ENCODE peak calls at places on chromosomes 3 and 15, in five cellular contexts. B is HepG2, P is H1, W is K562, T is GM12878. S is an unnamed sample.

GRCh38 chr15:78599189-78599588 is 21.6 kb downstream of the CHRNA3 start:
- DNase-seq in B (no peak), P (no peak), W (peak; percentile 39), T (no peak), S (no peak)

GRCh38 chr15:35281515-35281914 is 196.4 kb upstream of the NANOGP8 start:
- DNase-seq in B (no peak), P (no peak), W (no peak), T (no peak), S (no peak)

GRCh38 chr3:28916713-28917499 is 364.0 kb upstream of the RBMS3 start:
- DNase-seq in B (no peak), P (peak; percentile 0), W (no peak), T (peak; percentile 61), S (no peak)

GRCh38 chr3:178522200-178523052 is 13.8 kb upstream of the KCNMB2 start:
- DNase-seq in B (no peak), P (no peak), W (no peak), T (no peak), S (no peak)

GRCh38 chr15:38127306-38127731 is 125.3 kb upstream of the SPRED1 start:
- DNase-seq in B (no peak), P (no peak), W (no peak), T (no peak), S (no peak)

GRCh38 chr3:146093928-146094327 is 67.1 kb downstream of the PLOD2 start:
- DNase-seq in B (no peak), P (no peak), W (no peak), T (no peak), S (no peak)

GRCh38 chr3:149771652-149772271 is 19.5 kb upstream of the COMMD2 start:
- DNase-seq in B (peak; percentile 25), P (no peak), W (peak; percentile 55), T (no peak), S (peak; percentile 43)

GRCh38 chr3:151501171-151501790 is 40.4 kb upstream of the IGSF10 start:
- DNase-seq in B (no peak), P (no peak), W (no peak), T (no peak), S (no peak)

GRCh38 chr3:68447885-68448284 is 484.5 kb downstream of the TAFA4 start:
- DNase-seq in B (no peak), P (no peak), W (no peak), T (no peak), S (no peak)

GRCh38 chr3:141738636-141739363 is 702 bp downstream of the RNF7 start:
- DNase-seq in B (no peak), P (no peak), W (peak; percentile 22), T (no peak), S (peak; percentile 45)

GRCh38 chr3:170330366-170330765 is 27.1 kb upstream of the SKIL start:
- DNase-seq in B (peak; percentile 68), P (no peak), W (peak; percentile 45), T (no peak), S (peak; percentile 73)

GRCh38 chr3:188956839-188957489 is 214.8 kb upstream of the TPRG1 start:
- DNase-seq in B (peak; percentile 49), P (no peak), W (peak; percentile 27), T (no peak), S (peak; percentile 63)

GRCh38 chr15:99104788-99105515 is at the start of gene SYNM:
- DNase-seq in B (peak; percentile 72), P (no peak), W (peak; percentile 84), T (no peak), S (peak; percentile 94)

GRCh38 chr3:187983484-187984124 is 170.4 kb upstream of the LPP start:
- DNase-seq in B (peak; percentile 93), P (no peak), W (no peak), T (no peak), S (no peak)

GRCh38 chr3:98602078-98602678 is 8.8 kb upstream of the CPOX start:
- DNase-seq in B (peak; percentile 53), P (no peak), W (peak; percentile 49), T (peak; percentile 55), S (peak; percentile 56)

GRCh38 chr15:97947465-97948262 is 12.8 kb upstream of the ARRDC4 start:
- DNase-seq in B (no peak), P (no peak), W (no peak), T (no peak), S (no peak)

GRCh38 chr3:162366382-162366781 is 869.8 kb downstream of the OTOL1 start:
- DNase-seq in B (no peak), P (no peak), W (no peak), T (no peak), S (no peak)

GRCh38 chr3:70963412-70963811 is 620.1 kb downstream of the FOXP1 start:
- DNase-seq in B (no peak), P (no peak), W (no peak), T (no peak), S (no peak)

GRCh38 chr3:17742837-17743659 is 617 bp upstream of the TBC1D5 start:
- DNase-seq in B (no peak), P (no peak), W (peak; percentile 98), T (no peak), S (peak; percentile 92)

GRCh38 chr3:196726788-196727675 is 12.6 kb upstream of the PAK2 start:
- DNase-seq in B (no peak), P (no peak), W (no peak), T (no peak), S (no peak)

GRCh38 chr3:158801200-158801599 is 654 bp upstream of the MFSD1 start:
- DNase-seq in B (no peak), P (no peak), W (peak; percentile 28), T (no peak), S (no peak)

GRCh38 chr3:133895208-133896001 is at the start of gene RAB6B:
- DNase-seq in B (no peak), P (no peak), W (peak; percentile 75), T (no peak), S (no peak)

GRCh38 chr3:11306815-11307589 is 34.8 kb downstream of the ATG7 start:
- DNase-seq in B (no peak), P (no peak), W (no peak), T (no peak), S (no peak)

GRCh38 chr3:160448845-160449659 is 534 bp downstream of the TRIM59 start:
- DNase-seq in B (no peak), P (no peak), W (no peak), T (no peak), S (no peak)

GRCh38 chr3:37400945-37401344 is 226.6 kb upstream of the LRRFIP2 start:
- DNase-seq in B (no peak), P (no peak), W (no peak), T (no peak), S (no peak)

GRCh38 chr3:54954019-54954418 is 26.2 kb upstream of the LRTM1 start:
- DNase-seq in B (no peak), P (peak; percentile 19), W (no peak), T (no peak), S (peak; percentile 3)

GRCh38 chr15:63891763-63892123 is 58.0 kb upstream of the HERC1 start:
- DNase-seq in B (no peak), P (no peak), W (no peak), T (no peak), S (no peak)

DNA sequence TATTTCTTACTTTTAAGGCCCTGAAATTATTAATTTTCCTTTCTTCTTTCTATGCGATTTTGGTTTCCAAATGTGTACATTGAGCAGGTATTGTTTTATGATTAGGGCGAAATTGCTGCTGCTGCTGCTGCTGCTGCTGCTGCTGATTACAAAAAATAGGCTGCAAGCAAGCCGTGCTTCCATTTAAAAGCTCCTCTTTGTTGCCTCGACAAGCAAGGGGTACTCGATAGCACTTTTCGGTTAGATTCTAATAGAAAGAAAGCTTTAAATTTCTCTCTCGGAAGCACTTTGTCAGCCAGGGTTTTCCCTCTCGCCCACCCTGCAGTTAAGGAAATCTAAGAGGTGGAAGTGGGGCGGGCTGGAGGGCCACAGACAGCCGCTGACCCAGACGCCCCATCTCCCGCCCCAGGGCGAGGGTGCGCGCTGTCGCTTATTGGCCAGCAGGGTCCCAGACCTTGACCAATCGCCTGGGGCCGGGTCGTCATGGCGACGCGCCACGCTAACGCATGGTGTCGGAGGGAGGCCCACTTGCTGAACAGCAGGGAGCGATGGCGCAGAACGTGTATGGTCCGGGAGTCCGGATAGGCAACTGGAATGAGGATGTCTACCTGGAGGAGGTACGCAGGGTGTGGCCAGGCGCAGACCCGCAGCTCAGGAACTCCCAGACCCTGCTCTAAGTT is at the start of gene CFAP161:
- DNase-seq in B (peak; percentile 29), P (peak; percentile 82), W (no peak), T (no peak), S (peak; percentile 33)
- TF ChIP-seq KDM1A in B (no peak), P (no peak), W (no peak), T (no peak), S (no peak)

GRCh38 chr3:12898980-12899755 is 57.8 kb upstream of the RPL32 start:
- DNase-seq in B (no peak), P (no peak), W (no peak), T (no peak), S (no peak)
- TF ChIP-seq CEBPB in B (no peak), P (no peak), W (no peak), T (no peak), S (no peak)

DNA sequence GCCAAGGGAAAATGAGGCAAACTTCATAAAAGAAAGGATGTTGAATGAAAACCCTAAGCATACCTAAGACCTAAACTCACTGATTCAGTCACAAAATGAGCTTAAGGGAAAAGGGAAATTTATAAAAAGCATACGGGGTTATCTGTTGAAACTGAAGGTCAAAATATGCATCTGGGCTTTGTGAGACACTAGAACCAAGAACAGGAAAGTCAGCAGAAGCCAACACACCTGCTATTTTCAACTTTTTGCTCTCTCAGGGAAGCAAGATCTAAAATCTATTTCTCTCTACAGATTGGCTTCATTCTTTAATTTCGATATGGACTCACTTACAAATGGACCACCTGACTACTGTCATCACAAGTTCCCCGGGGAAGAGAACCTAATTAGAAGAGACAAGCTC is 338.6 kb upstream of the NECTIN3 start:
- DNase-seq in B (no peak), P (no peak), W (no peak), T (no peak), S (no peak)
- TF ChIP-seq RAD21 in B (no peak), P (no peak), W (no peak), T (no peak), S (no peak)

DNA sequence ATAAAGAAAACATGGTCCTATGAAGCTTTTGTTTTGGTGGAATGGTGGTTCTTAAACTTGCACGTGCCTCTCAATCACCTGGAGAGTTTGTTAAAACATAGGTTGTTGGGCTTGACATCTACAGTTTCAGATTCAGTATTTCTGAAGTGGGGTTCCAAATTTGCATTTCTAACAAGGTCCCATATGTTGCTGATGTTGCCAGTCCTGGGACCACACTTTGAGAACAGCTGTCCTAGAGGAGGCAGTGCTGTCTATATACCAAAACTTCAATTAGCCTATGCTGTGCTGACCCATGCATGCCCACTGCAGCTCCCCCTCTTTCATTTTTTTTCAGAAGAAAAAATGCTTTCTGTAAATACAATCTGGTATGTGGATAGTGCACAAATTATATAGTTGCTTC is 31.3 kb downstream of the ALCAM start:
- DNase-seq in B (no peak), P (no peak), W (no peak), T (no peak), S (no peak)
- TF ChIP-seq KDM1A in B (no peak), P (no peak), W (no peak), T (no peak), S (no peak)

GRCh38 chr15:92682772-92683510 is 27.4 kb upstream of the FAM174B start:
- DNase-seq in B (no peak), P (no peak), W (no peak), T (no peak), S (no peak)
- TF ChIP-seq CEBPB in B (no peak), P (no peak), W (no peak), T (no peak), S (no peak)

S was measured in A549.